ENCODE peak calls at places on chromosomes 7 and 10, in seven cellular contexts. E is testis, T is ovary, K is stomach, C is right lobe of liver, L is endothelial cell of umbilical vein, S is OCI-LY7. H is an unnamed sample.

GRCh38 chr10:51397695-51398094 is 301.7 kb downstream of the CSTF2T start:
- DNase-seq in E (no peak), T (peak; percentile 43), K (peak; percentile 89), C (no peak), L (peak; percentile 96), S (no peak), H (peak; percentile 82)

GRCh38 chr7:82633592-82633991 is 190.0 kb upstream of the CACNA2D1 start:
- DNase-seq in E (no peak), T (no peak), K (no peak), C (no peak), L (no peak), S (no peak), H (no peak)

GRCh38 chr7:121180436-121181063 is 148.2 kb upstream of the WNT16 start:
- DNase-seq in E (no peak), T (no peak), K (no peak), C (no peak), L (no peak), S (peak; percentile 90), H (no peak)

GRCh38 chr10:110525349-110526260 is 27.9 kb downstream of the DUSP5 start:
- DNase-seq in E (no peak), T (no peak), K (no peak), C (no peak), L (no peak), S (no peak), H (no peak)

GRCh38 chr10:21959998-21960397 is 43.5 kb downstream of the DNAJC1 start:
- DNase-seq in E (no peak), T (no peak), K (no peak), C (no peak), L (no peak), S (no peak), H (no peak)

GRCh38 chr7:73341877-73342276 is 13.9 kb downstream of the FKBP6 start:
- DNase-seq in E (no peak), T (no peak), K (no peak), C (no peak), L (peak; percentile 21), S (no peak), H (no peak)

GRCh38 chr10:3172081-3172445 is 519 bp downstream of the PITRM1 start:
- DNase-seq in E (peak; percentile 47), T (no peak), K (no peak), C (no peak), L (peak; percentile 86), S (no peak), H (no peak)

GRCh38 chr7:79332091-79332490 is 121.4 kb downstream of the MAGI2 start:
- DNase-seq in E (no peak), T (no peak), K (no peak), C (no peak), L (no peak), S (no peak), H (no peak)

GRCh38 chr7:155521743-155522398 is 24.5 kb downstream of the CNPY1 start:
- DNase-seq in E (no peak), T (no peak), K (no peak), C (no peak), L (no peak), S (no peak), H (no peak)

GRCh38 chr7:130024390-130024789 is 26.8 kb downstream of the ZC3HC1 start:
- DNase-seq in E (no peak), T (no peak), K (no peak), C (no peak), L (no peak), S (no peak), H (no peak)

GRCh38 chr7:80584778-80585177 is 53.7 kb upstream of the CD36 start:
- DNase-seq in E (no peak), T (no peak), K (peak; percentile 57), C (no peak), L (no peak), S (no peak), H (no peak)

GRCh38 chr7:116173051-116174028 is 37.0 kb upstream of the TES start:
- DNase-seq in E (no peak), T (no peak), K (no peak), C (no peak), L (peak; percentile 84), S (peak; percentile 30), H (no peak)

GRCh38 chr10:124616836-124617130 is 127.4 kb downstream of the FAM53B start:
- DNase-seq in E (no peak), T (no peak), K (no peak), C (no peak), L (no peak), S (no peak), H (no peak)

GRCh38 chr7:155603858-155604503 is 40.5 kb upstream of the RBM33 start:
- DNase-seq in E (no peak), T (no peak), K (no peak), C (no peak), L (no peak), S (no peak), H (no peak)

GRCh38 chr10:6114299-6114698 is 25.5 kb downstream of the RBM17 start:
- DNase-seq in E (no peak), T (no peak), K (no peak), C (no peak), L (no peak), S (no peak), H (no peak)

GRCh38 chr7:81715984-81716588 is 53.8 kb downstream of the HGF start:
- DNase-seq in E (no peak), T (no peak), K (no peak), C (no peak), L (peak; percentile 30), S (no peak), H (no peak)

GRCh38 chr10:110307805-110308204 is 3.1 kb upstream of the SMNDC1 start:
- DNase-seq in E (no peak), T (no peak), K (no peak), C (no peak), L (peak; percentile 67), S (no peak), H (no peak)

GRCh38 chr7:100726998-100727761 is 6.2 kb upstream of the ZAN start:
- DNase-seq in E (peak; percentile 22), T (no peak), K (no peak), C (no peak), L (no peak), S (no peak), H (no peak)

GRCh38 chr10:84908491-84908890 is 580.1 kb downstream of the CCSER2 start:
- DNase-seq in E (no peak), T (no peak), K (no peak), C (no peak), L (no peak), S (no peak), H (no peak)

GRCh38 chr7:100882769-100883526 is 6.6 kb downstream of the UFSP1 start:
- DNase-seq in E (no peak), T (no peak), K (no peak), C (no peak), L (no peak), S (no peak), H (no peak)

GRCh38 chr7:144410441-144410840 is 6.9 kb upstream of the NOBOX start:
- DNase-seq in E (no peak), T (no peak), K (no peak), C (no peak), L (no peak), S (no peak), H (no peak)

GRCh38 chr7:138752568-138753518 is 45.0 kb upstream of the TMEM213 start:
- DNase-seq in E (peak; percentile 36), T (no peak), K (peak; percentile 51), C (peak; percentile 70), L (no peak), S (peak; percentile 49), H (peak; percentile 25)

GRCh38 chr7:90227259-90227658 is 15.7 kb downstream of the STEAP2 start:
- DNase-seq in E (no peak), T (no peak), K (no peak), C (no peak), L (no peak), S (no peak), H (no peak)

GRCh38 chr7:10789170-10789569 is 184.5 kb upstream of the PHF14 start:
- DNase-seq in E (no peak), T (no peak), K (no peak), C (no peak), L (no peak), S (no peak), H (no peak)
- TF ChIP-seq CTCF in E (no peak), T (no peak), K (no peak), C (no peak), L (no peak), S (no peak), H (no peak)

GRCh38 chr7:76408121-76408560 is 1.4 kb downstream of the SSC4D start:
- DNase-seq in E (no peak), T (no peak), K (no peak), C (no peak), L (no peak), S (no peak), H (no peak)
- H3K27ac ChIP-seq in E (no peak overlapping the region), T (no peak overlapping the region), K (no peak overlapping the region), C (no peak overlapping the region), L (no peak overlapping the region), S (no peak overlapping the region), H (no peak overlapping the region)

GRCh38 chr7:151060416-151061234 is 1.2 kb downstream of the SLC4A2 start:
- DNase-seq in E (peak; percentile 71), T (peak; percentile 46), K (peak; percentile 64), C (no peak), L (peak; percentile 32), S (peak; percentile 26), H (no peak)
- TF ChIP-seq CTCF in E (no peak), T (no peak), K (no peak), C (no peak), L (peak; percentile 13), S (peak; percentile 68), H (no peak)

GRCh38 chr10:119550802-119551201 is 8.3 kb upstream of the RGS10 start:
- DNase-seq in E (no peak), T (no peak), K (no peak), C (no peak), L (no peak), S (no peak), H (no peak)

GRCh38 chr10:119546009-119546408 is 3.5 kb upstream of the RGS10 start:
- DNase-seq in E (no peak), T (no peak), K (no peak), C (no peak), L (no peak), S (no peak), H (no peak)

GRCh38 chr10:119545310-119545709 is 2.8 kb upstream of the RGS10 start:
- DNase-seq in E (no peak), T (no peak), K (no peak), C (no peak), L (no peak), S (no peak), H (no peak)

GRCh38 chr10:119543814-119544642 is 1.5 kb upstream of the RGS10 start:
- DNase-seq in E (no peak), T (no peak), K (no peak), C (no peak), L (no peak), S (no peak), H (no peak)

DNA sequence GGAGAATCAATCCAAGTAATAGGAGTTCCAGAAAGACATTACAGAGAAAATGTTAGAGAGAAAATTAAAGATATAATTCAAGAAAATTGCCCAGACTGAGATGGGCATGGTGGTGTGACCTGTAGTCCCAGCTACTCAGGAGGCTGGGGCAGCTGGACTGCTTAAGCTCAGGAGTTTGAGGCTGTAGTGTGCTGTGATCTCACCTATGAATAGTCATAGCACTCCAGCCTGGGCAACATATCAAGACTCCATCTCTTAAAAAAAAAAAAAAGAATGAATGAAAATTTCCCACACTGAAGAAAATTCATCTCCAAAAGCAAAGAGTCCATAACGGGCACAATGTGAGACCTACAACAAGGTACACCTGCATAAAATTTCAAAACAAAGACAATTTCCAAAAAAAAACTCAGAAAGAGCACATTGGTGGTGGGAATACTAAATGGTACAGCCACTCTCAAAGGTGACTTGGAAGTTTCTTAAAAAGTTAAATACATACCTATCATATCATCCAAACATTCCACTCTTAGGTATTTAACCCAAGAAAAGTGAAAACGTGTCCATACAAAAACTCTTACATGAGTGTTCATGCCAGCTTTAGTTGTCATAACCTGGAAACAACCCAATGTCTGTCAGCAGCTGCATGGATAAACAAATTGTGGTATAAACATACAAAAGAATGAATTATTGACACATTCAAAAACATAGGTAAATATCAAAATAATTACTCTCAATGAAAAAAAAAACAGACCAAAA is 6.9 kb upstream of the RGS10 start:
- DNase-seq in E (no peak), T (no peak), K (no peak), C (no peak), L (no peak), S (no peak), H (no peak)
- H3K27ac ChIP-seq in E (no peak overlapping the region), T (no peak overlapping the region), K (no peak overlapping the region), C (no peak overlapping the region), L (no peak overlapping the region), S (no peak overlapping the region), H (no peak overlapping the region)